ENCODE peak calls at places on chromosomes 3 and 15, in eight cellular contexts. X is fibroblast of lung, L is upper lobe of left lung, P is astrocyte, A is neuronal stem cell, R is adipocyte, Z is psoas muscle, M is lung. H is an unnamed sample. For H3K36me3 and H3K9me3, the result is how much of the 10 kb centered on the place peaks cover.

GRCh38 chr15:90873998-90874605 is 5.7 kb downstream of the FURIN start:
- DNase-seq in X (no peak), L (peak), P (no peak), A (no peak), R (peak), Z (no peak), M (peak), H (no peak)

GRCh38 chr3:36944012-36944640 is 728 bp downstream of the TRANK1 start:
- DNase-seq in X (peak), L (peak), P (peak), A (peak), R (peak), Z (peak), M (peak), H (peak)

GRCh38 chr3:190701096-190701532 is 161.4 kb downstream of the GMNC start:
- DNase-seq in X (peak), L (peak), P (peak), A (peak), R (peak), Z (no peak), M (peak), H (peak)

GRCh38 chr15:63133786-63134185 is 12.1 kb downstream of the LACTB start:
- DNase-seq in X (peak), L (no peak), P (peak), A (no peak), R (peak), Z (no peak), M (no peak), H (no peak)

GRCh38 chr3:118842147-118842863 is 192.3 kb downstream of the IGSF11 start:
- DNase-seq in X (peak), L (no peak), P (no peak), A (peak), R (peak), Z (no peak), M (no peak), H (no peak)

GRCh38 chr3:161770532-161771386 is 274.2 kb downstream of the OTOL1 start:
- DNase-seq in X (peak), L (no peak), P (peak), A (no peak), R (no peak), Z (no peak), M (no peak), H (no peak)

GRCh38 chr15:70435872-70436271 is 327.5 kb downstream of the UACA start:
- DNase-seq in X (no peak), L (no peak), P (no peak), A (no peak), R (no peak), Z (no peak), M (no peak), H (no peak)

GRCh38 chr3:42898896-42899675 is 6.9 kb upstream of the ZNF662 start:
- DNase-seq in X (no peak), L (no peak), P (no peak), A (no peak), R (no peak), Z (no peak), M (no peak), H (no peak)

GRCh38 chr3:35760147-35760546 is 120.8 kb downstream of the ARPP21 start:
- DNase-seq in X (no peak), L (no peak), P (no peak), A (no peak), R (no peak), Z (no peak), M (no peak), H (no peak)

GRCh38 chr3:46918634-46919033 is 41.1 kb downstream of the PTH1R start:
- DNase-seq in X (no peak), L (no peak), P (no peak), A (no peak), R (no peak), Z (peak), M (no peak), H (no peak)

GRCh38 chr3:57098418-57099310 is 38.2 kb downstream of the SPATA12 start:
- DNase-seq in X (no peak), L (no peak), P (no peak), A (no peak), R (no peak), Z (no peak), M (no peak), H (no peak)

GRCh38 chr15:36517758-36518157 is 61.7 kb upstream of the CDIN1 start:
- DNase-seq in X (no peak), L (no peak), P (no peak), A (no peak), R (no peak), Z (no peak), M (no peak), H (no peak)

GRCh38 chr15:70140543-70141375 is 43.0 kb upstream of the TLE3 start:
- DNase-seq in X (no peak), L (peak), P (peak), A (no peak), R (no peak), Z (peak), M (peak), H (peak)

GRCh38 chr3:94694894-94695293 is 632.0 kb downstream of the NSUN3 start:
- DNase-seq in X (no peak), L (no peak), P (peak), A (no peak), R (no peak), Z (no peak), M (no peak), H (no peak)

GRCh38 chr3:150062492-150062891 is 91.8 kb upstream of the PFN2 start:
- DNase-seq in X (peak), L (no peak), P (peak), A (no peak), R (peak), Z (no peak), M (no peak), H (peak)

GRCh38 chr3:131361464-131362421 is 19.8 kb upstream of the NUDT16 start:
- DNase-seq in X (peak), L (peak), P (peak), A (peak), R (peak), Z (peak), M (peak), H (no peak)

GRCh38 chr15:67622110-67622509 is 79.6 kb downstream of the MAP2K5 start:
- DNase-seq in X (no peak), L (no peak), P (no peak), A (no peak), R (no peak), Z (no peak), M (no peak), H (no peak)

GRCh38 chr15:101176625-101177024 is 75.2 kb downstream of the CHSY1 start:
- DNase-seq in X (peak), L (peak), P (peak), A (no peak), R (peak), Z (no peak), M (no peak), H (no peak)

GRCh38 chr3:109018828-109019227 is 65.1 kb upstream of the GUCA1C start:
- DNase-seq in X (no peak), L (no peak), P (no peak), A (no peak), R (no peak), Z (no peak), M (no peak), H (no peak)

GRCh38 chr15:38512901-38513300 is 51.7 kb downstream of the RASGRP1 start:
- DNase-seq in X (no peak), L (no peak), P (no peak), A (no peak), R (no peak), Z (no peak), M (no peak), H (no peak)

GRCh38 chr3:133827136-133827535 is 21.5 kb downstream of the SRPRB start:
- DNase-seq in X (no peak), L (no peak), P (no peak), A (no peak), R (no peak), Z (no peak), M (no peak), H (no peak)

GRCh38 chr3:173650596-173650995 is 253.1 kb downstream of the NLGN1 start:
- DNase-seq in X (peak), L (no peak), P (no peak), A (no peak), R (peak), Z (no peak), M (no peak), H (no peak)

GRCh38 chr3:122299872-122300460 is 25.1 kb upstream of the CSTA start:
- DNase-seq in X (peak), L (no peak), P (no peak), A (no peak), R (no peak), Z (no peak), M (no peak), H (no peak)

GRCh38 chr3:2303567-2303966 is 204.9 kb downstream of the CNTN4 start:
- DNase-seq in X (peak), L (no peak), P (no peak), A (peak), R (peak), Z (no peak), M (no peak), H (peak)

GRCh38 chr3:4571690-4572334 is 78.7 kb downstream of the ITPR1 start:
- DNase-seq in X (no peak), L (no peak), P (no peak), A (no peak), R (no peak), Z (no peak), M (no peak), H (no peak)

GRCh38 chr3:89212614-89213013 is 105.2 kb downstream of the EPHA3 start:
- DNase-seq in X (no peak), L (no peak), P (no peak), A (no peak), R (no peak), Z (no peak), M (no peak), H (no peak)

GRCh38 chr3:61894988-61895935 is 333.9 kb downstream of the PTPRG start:
- DNase-seq in X (peak), L (peak), P (peak), A (no peak), R (peak), Z (no peak), M (peak), H (peak)

GRCh38 chr3:10706156-10707088 is 109.6 kb upstream of the SLC6A11 start:
- DNase-seq in X (no peak), L (no peak), P (no peak), A (no peak), R (no peak), Z (no peak), M (no peak), H (peak)

GRCh38 chr15:52331490-52332240 is 36.1 kb upstream of the MYO5C start:
- DNase-seq in X (peak), L (peak), P (peak), A (no peak), R (peak), Z (no peak), M (no peak), H (peak)

GRCh38 chr3:140276698-140277097 is 341.7 kb downstream of the CLSTN2 start:
- DNase-seq in X (no peak), L (peak), P (no peak), A (no peak), R (peak), Z (no peak), M (peak), H (peak)

GRCh38 chr3:154098396-154098795 is 22.8 kb upstream of the ARHGEF26 start:
- DNase-seq in X (no peak), L (no peak), P (no peak), A (no peak), R (no peak), Z (no peak), M (no peak), H (no peak)

GRCh38 chr3:58899953-58900298 is 149.9 kb downstream of the CFAP20DC start:
- DNase-seq in X (no peak), L (no peak), P (peak), A (no peak), R (no peak), Z (no peak), M (no peak), H (no peak)

GRCh38 chr3:159950156-159950898 is 38.3 kb upstream of the IL12A start:
- DNase-seq in X (no peak), L (no peak), P (no peak), A (no peak), R (no peak), Z (no peak), M (no peak), H (no peak)
- H3K4me3 ChIP-seq in X (no peak), L (no peak), P (no peak), A (no peak), R (no peak), Z (no peak), M (no peak), H (no peak)

GRCh38 chr15:98958076-98958475 is 49.5 kb downstream of the PGPEP1L start:
- DNase-seq in X (no peak), L (no peak), P (no peak), A (no peak), R (no peak), Z (no peak), M (no peak), H (no peak)
- H3K36me3 ChIP-seq in X (under half), L (half or more), P (under half), A (under half), R (under half), Z (half or more), M (under half), H (under half)

GRCh38 chr3:31652296-31652695 is 119.6 kb downstream of the STT3B start:
- DNase-seq in X (no peak), L (no peak), P (no peak), A (no peak), R (no peak), Z (no peak), M (no peak), H (no peak)

GRCh38 chr3:31653464-31653863 is 120.7 kb downstream of the STT3B start:
- DNase-seq in X (no peak), L (no peak), P (no peak), A (no peak), R (no peak), Z (no peak), M (no peak), H (no peak)

GRCh38 chr3:31659246-31659645 is 126.5 kb downstream of the STT3B start:
- DNase-seq in X (no peak), L (no peak), P (no peak), A (no peak), R (no peak), Z (no peak), M (no peak), H (no peak)

GRCh38 chr3:31654998-31655397 is 122.3 kb downstream of the STT3B start:
- DNase-seq in X (no peak), L (no peak), P (no peak), A (no peak), R (no peak), Z (no peak), M (no peak), H (no peak)
- H3K9me3 ChIP-seq in X (under half), L (half or more), P (under half), A (under half), R (half or more), Z (under half), M (under half), H (under half)

DNA sequence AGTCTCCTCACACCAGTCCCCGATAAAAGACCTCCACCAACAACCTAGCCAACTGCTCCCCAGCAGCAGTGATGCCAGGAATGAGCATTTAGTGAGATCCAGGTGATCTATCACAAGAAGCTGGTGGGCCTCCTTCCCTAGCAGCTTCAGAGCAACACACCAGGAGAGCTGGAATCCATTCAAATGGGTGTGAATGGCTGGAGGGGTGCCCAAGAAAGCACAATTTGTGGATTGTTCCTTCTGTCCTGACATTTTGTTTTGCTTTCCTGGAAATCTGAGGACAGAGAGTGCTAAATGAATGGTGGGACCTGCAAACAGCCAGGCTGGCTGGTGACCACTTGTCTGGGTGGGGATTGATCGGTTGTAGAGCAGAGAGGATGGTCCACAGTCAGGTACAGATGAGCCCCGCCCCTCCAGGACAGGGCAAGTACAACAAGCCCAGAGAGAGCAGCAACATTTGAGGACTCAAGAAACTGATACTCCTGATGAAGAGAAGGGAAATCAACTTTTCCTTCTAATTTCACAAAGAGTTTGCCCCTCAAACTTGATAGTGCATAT is 316.8 kb downstream of the VPS13C start:
- DNase-seq in X (no peak), L (no peak), P (no peak), A (no peak), R (no peak), Z (no peak), M (no peak), H (no peak)
- H3K4me3 ChIP-seq in X (no peak), L (no peak), P (no peak), A (no peak), R (no peak), Z (no peak), M (no peak), H (no peak)

DNA sequence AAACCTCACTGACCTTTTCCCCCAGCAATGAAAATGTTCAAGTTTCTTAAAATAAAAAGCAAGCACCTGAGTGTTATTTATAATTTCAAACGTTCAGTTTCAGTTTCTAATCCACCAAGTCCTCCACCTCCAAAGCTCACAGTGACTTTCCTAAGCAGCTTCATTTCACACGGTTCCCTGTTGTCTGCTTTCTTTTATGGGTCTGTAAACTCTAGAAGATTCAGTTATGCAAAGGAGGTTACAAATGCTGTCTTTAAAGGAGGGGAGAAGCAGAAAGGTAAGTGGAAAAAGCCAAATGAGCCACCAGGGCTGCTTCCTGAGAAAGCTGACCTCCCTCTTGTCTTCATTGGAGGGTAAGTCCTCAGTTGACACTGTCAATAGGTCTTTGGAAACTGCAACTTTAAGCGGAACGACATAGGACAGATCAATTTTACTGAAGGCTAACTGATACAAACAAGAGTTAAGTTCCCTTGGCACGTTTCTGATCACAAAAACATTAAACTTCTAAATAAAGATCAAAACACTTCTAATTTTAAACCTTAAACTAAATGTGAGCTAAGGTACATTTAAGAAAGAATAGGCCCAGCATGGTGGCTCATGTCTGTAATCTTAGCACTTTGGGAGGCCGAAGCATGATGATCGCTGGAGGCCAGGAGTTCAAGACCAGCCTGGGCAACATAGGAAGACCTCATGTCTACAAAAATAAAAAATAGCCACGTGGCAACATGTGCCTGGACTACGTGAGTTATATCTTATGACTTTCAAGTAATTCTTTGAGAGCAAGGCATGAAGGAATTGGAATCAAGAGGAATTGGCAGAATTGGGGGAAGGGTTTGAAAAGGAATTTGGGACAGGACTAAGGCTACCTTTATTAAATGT is 151.9 kb upstream of the UBE2E1 start:
- DNase-seq in X (no peak), L (no peak), P (no peak), A (no peak), R (no peak), Z (no peak), M (no peak), H (no peak)
- H3K36me3 ChIP-seq in X (under half), L (under half), P (under half), A (under half), R (under half), Z (under half), M (under half), H (under half)

DNA sequence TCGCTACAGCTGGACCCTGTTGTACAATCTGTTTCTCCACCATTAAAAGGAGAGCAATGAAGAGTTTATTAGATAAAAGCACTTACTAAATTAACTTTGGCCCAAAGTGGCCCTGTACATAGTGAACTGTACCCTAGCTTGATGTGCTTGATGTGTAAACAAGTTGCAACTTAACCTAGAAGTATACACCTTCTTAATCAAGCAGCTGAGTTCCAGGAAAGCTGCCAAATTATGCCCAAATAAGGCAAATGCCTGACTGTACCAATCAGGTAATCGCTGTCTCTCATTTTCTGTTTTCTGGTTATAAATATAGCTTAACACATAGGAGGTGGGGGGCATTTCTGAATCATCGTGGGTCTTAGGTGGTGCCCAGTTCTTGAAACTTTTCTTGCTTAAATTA is 704.8 kb upstream of the CBLB start:
- DNase-seq in X (no peak), L (no peak), P (no peak), A (no peak), R (no peak), Z (no peak), M (no peak), H (no peak)
- H3K9me3 ChIP-seq in X (under half), L (under half), P (under half), A (under half), R (under half), Z (under half), M (under half), H (under half)

GRCh38 chr3:194223951-194224350 is 88.0 kb downstream of the HES1 start:
- DNase-seq in X (no peak), L (no peak), P (no peak), A (no peak), R (no peak), Z (no peak), M (no peak), H (no peak)

GRCh38 chr3:194225988-194226663 is 90.2 kb downstream of the HES1 start:
- DNase-seq in X (no peak), L (no peak), P (peak), A (no peak), R (no peak), Z (no peak), M (no peak), H (no peak)

GRCh38 chr3:194224937-194225422 is 89.0 kb downstream of the HES1 start:
- DNase-seq in X (no peak), L (no peak), P (no peak), A (no peak), R (no peak), Z (no peak), M (no peak), H (no peak)

GRCh38 chr3:194220776-194221735 is 85.1 kb downstream of the HES1 start:
- DNase-seq in X (no peak), L (no peak), P (peak), A (no peak), R (no peak), Z (no peak), M (no peak), H (peak)

DNA sequence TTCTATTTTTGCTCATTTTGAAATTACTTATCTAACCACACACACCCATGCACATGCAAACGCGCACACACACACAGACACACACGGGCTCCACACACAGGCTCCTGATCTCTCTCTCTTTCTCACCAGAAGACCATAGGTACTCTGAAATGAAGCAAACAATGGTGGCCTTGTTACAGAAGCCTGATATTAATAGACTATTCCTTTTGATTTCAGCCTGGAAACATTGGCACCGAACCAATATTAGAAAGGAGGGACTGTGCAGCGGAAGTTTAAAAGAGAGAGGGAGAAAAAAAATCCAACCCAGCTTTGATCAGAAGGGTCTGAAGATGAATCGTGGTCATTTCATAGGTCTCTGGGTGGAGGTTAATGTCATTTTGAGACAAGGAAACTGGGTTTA is 88.6 kb downstream of the HES1 start:
- DNase-seq in X (no peak), L (no peak), P (no peak), A (no peak), R (no peak), Z (no peak), M (no peak), H (no peak)
- H3K4me3 ChIP-seq in X (no peak), L (no peak), P (no peak), A (no peak), R (no peak), Z (no peak), M (no peak), H (no peak)